ENCODE peak calls at places on chromosomes 4 and X, in five cellular contexts. L, Q, S, W and V are unnamed samples.

GRCh38 chr4:101970555-101970954 is 180.0 kb downstream of the BANK1 start:
- DNase-seq in L (no peak), Q (no peak), S (no peak), W (no peak), V (no peak)

GRCh38 chr4:11791808-11792207 is 363.1 kb upstream of the HS3ST1 start:
- DNase-seq in L (no peak), Q (no peak), S (no peak), W (no peak), V (no peak)

GRCh38 chrX:84199688-84200087 is 11.7 kb upstream of the RPS6KA6 start:
- DNase-seq in L (no peak), Q (no peak), S (no peak), W (no peak), V (no peak)

GRCh38 chr4:83852085-83852451 is 316.2 kb downstream of the GPAT3 start:
- DNase-seq in L (peak), Q (peak), S (no peak), W (no peak), V (no peak)

GRCh38 chr4:56870927-56871326 is 36.8 kb upstream of the REST start:
- DNase-seq in L (no peak), Q (peak), S (no peak), W (no peak), V (no peak)

GRCh38 chrX:56623316-56623715 is 59.9 kb downstream of the UBQLN2 start:
- DNase-seq in L (no peak), Q (no peak), S (no peak), W (no peak), V (no peak)

GRCh38 chr4:2286904-2287593 is 25.1 kb upstream of the MXD4 start:
- DNase-seq in L (no peak), Q (peak), S (no peak), W (no peak), V (no peak)

GRCh38 chr4:123452585-123452984 is 56.0 kb downstream of the SPRY1 start:
- DNase-seq in L (peak), Q (peak), S (no peak), W (no peak), V (no peak)

GRCh38 chr4:45662996-45663395 is 460.9 kb downstream of the GABRG1 start:
- DNase-seq in L (peak), Q (peak), S (no peak), W (no peak), V (no peak)

GRCh38 chr4:109155682-109156243 is 146.7 kb downstream of the COL25A1 start:
- DNase-seq in L (peak), Q (no peak), S (no peak), W (no peak), V (no peak)

GRCh38 chrX:1330605-1331004 is 6.0 kb upstream of the IL3RA start:
- DNase-seq in L (no peak), Q (no peak), S (no peak), W (no peak), V (no peak)

GRCh38 chrX:11970935-11971334 is 167.3 kb upstream of the FRMPD4 start:
- DNase-seq in L (no peak), Q (peak), S (no peak), W (no peak), V (no peak)

GRCh38 chrX:109632906-109633504 is 8.0 kb upstream of the KCNE5 start:
- DNase-seq in L (no peak), Q (peak), S (no peak), W (peak), V (no peak)

GRCh38 chrX:119826399-119826959 is 26.3 kb downstream of the UPF3B start:
- DNase-seq in L (no peak), Q (peak), S (peak), W (no peak), V (peak)

GRCh38 chr4:168569066-168569908 is 72.4 kb downstream of the PALLD start:
- DNase-seq in L (no peak), Q (peak), S (no peak), W (no peak), V (no peak)

GRCh38 chr4:74537459-74537858 is 92.5 kb downstream of the AREG start:
- DNase-seq in L (no peak), Q (no peak), S (no peak), W (no peak), V (no peak)

GRCh38 chrX:101550825-101551767 is 749 bp downstream of the ARMCX1 start:
- DNase-seq in L (peak), Q (peak), S (no peak), W (no peak), V (no peak)

GRCh38 chr4:106583567-106583966 is 215.0 kb upstream of the GIMD1 start:
- DNase-seq in L (peak), Q (peak), S (no peak), W (no peak), V (no peak)

GRCh38 chrX:154712781-154713391 is 38.0 kb downstream of the GAB3 start:
- DNase-seq in L (no peak), Q (peak), S (peak), W (peak), V (peak)

GRCh38 chrX:104376937-104377336 is 122.2 kb upstream of the ESX1 start:
- DNase-seq in L (no peak), Q (no peak), S (no peak), W (no peak), V (no peak)

GRCh38 chr4:108171541-108172230 is 3.0 kb upstream of the LEF1 start:
- DNase-seq in L (no peak), Q (no peak), S (peak), W (no peak), V (peak)

GRCh38 chr4:8078109-8078494 is 80.5 kb downstream of the ABLIM2 start:
- DNase-seq in L (no peak), Q (no peak), S (no peak), W (no peak), V (no peak)
- TF ChIP-seq CTCF in L (no peak), Q (no peak), S (no peak), W (no peak), V (no peak)

GRCh38 chr4:146095091-146095690 is 80.3 kb upstream of the LSM6 start:
- DNase-seq in L (no peak), Q (peak), S (no peak), W (peak), V (no peak)
- TF ChIP-seq CTCF in L (peak), Q (peak), S (peak), W (peak), V (peak)

DNA sequence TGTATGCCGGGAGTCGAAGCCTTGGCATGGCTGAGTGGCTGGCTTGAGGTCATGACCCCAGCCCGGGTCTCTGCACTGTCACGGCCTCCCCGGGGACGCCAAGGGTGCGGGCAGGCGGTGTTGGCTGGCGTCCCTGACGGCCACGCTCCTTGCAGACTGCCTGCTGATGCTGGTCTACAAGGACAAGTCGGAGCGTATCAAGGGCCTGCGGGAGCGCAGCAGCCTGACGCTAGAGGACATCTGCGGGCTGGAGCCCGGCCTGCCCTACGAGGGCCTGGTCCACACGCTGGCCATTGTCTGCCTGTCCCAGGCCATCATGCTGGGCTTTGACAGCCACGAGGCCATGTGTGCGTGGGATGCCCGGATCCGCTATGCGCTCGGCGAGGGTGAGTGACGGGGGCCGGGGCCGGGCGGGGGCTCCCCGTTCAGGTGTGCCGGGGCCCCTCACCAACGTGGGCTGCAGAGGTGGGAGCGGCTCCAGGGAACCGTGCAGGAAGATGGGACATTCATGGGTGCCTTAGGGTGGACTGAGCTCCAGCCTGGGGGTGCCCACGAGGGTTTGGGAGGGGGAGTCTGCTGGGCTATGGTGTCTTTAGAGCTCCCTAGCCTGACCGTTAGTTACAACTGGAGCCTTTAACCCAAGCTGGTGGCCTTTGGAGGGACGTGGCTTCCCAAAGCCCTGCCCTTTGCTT is 10.3 kb downstream of the DOK7 start:
- DNase-seq in L (no peak), Q (no peak), S (no peak), W (no peak), V (no peak)
- TF ChIP-seq CTCF in L (no peak), Q (no peak), S (no peak), W (no peak), V (no peak)

GRCh38 chr4:173536808-173537429 is 6.9 kb upstream of the HAND2 start:
- DNase-seq in L (no peak), Q (no peak), S (no peak), W (no peak), V (no peak)
- TF ChIP-seq CTCF in L (no peak), Q (no peak), S (no peak), W (no peak), V (no peak)

GRCh38 chrX:150966235-150966634 is 16.9 kb upstream of the HMGB3 start:
- DNase-seq in L (no peak), Q (no peak), S (no peak), W (no peak), V (no peak)

GRCh38 chrX:150968862-150969720 is 14.0 kb upstream of the HMGB3 start:
- DNase-seq in L (no peak), Q (no peak), S (no peak), W (no peak), V (no peak)

GRCh38 chrX:150967786-150968185 is 15.3 kb upstream of the HMGB3 start:
- DNase-seq in L (no peak), Q (no peak), S (no peak), W (no peak), V (no peak)

GRCh38 chrX:150961631-150962030 is 21.5 kb upstream of the HMGB3 start:
- DNase-seq in L (no peak), Q (no peak), S (no peak), W (no peak), V (no peak)

GRCh38 chrX:150966742-150967141 is 16.4 kb upstream of the HMGB3 start:
- DNase-seq in L (no peak), Q (no peak), S (no peak), W (no peak), V (no peak)
- TF ChIP-seq CTCF in L (no peak), Q (no peak), S (no peak), W (no peak), V (no peak)

GRCh38 chr4:139256349-139256748 is 23.7 kb downstream of the MGARP start:
- DNase-seq in L (no peak), Q (no peak), S (no peak), W (no peak), V (no peak)
- TF ChIP-seq CTCF in L (no peak), Q (no peak), S (no peak), W (no peak), V (no peak)

GRCh38 chr4:26821677-26822503 is 38.8 kb upstream of the STIM2 start:
- DNase-seq in L (no peak), Q (no peak), S (no peak), W (no peak), V (no peak)
- TF ChIP-seq CTCF in L (no peak), Q (no peak), S (no peak), W (no peak), V (no peak)

GRCh38 chr4:142040043-142040442 is 403.7 kb downstream of the IL15 start:
- DNase-seq in L (no peak), Q (no peak), S (no peak), W (no peak), V (no peak)
- TF ChIP-seq CTCF in L (no peak), Q (no peak), S (no peak), W (no peak), V (no peak)

GRCh38 chrX:96764864-96765263 is 80.2 kb downstream of the DIAPH2 start:
- DNase-seq in L (no peak), Q (no peak), S (no peak), W (peak), V (no peak)

GRCh38 chrX:96774116-96774515 is 89.5 kb downstream of the DIAPH2 start:
- DNase-seq in L (no peak), Q (no peak), S (no peak), W (no peak), V (no peak)

GRCh38 chrX:96771500-96771899 is 86.9 kb downstream of the DIAPH2 start:
- DNase-seq in L (no peak), Q (no peak), S (no peak), W (no peak), V (no peak)

GRCh38 chrX:96770315-96770714 is 85.7 kb downstream of the DIAPH2 start:
- DNase-seq in L (no peak), Q (peak), S (no peak), W (peak), V (no peak)
- TF ChIP-seq CTCF in L (peak), Q (peak), S (peak), W (no peak), V (peak)

GRCh38 chr4:14810568-14810967 is 191.7 kb upstream of the CPEB2 start:
- DNase-seq in L (no peak), Q (peak), S (no peak), W (no peak), V (no peak)
- TF ChIP-seq CTCF in L (no peak), Q (no peak), S (no peak), W (no peak), V (no peak)